ENCODE peak calls at places on chromosomes 5 and 9, in ten cellular contexts. One of them, this sample, is unnamed.

GRCh38 chr9:5336683-5337082 is 3.0 kb downstream of the RLN1 start:
- DNase-seq in ovary: no peak
- DNase-seq in GM23338: no peak
- DNase-seq in DND-41: peak; percentile 69
- DNase-seq in aorta: no peak
- DNase-seq in GM23248: no peak
- DNase-seq in gastrocnemius medialis: no peak
- DNase-seq in osteoblast: no peak
- DNase-seq in astrocyte: no peak
- DNase-seq in tibial artery: no peak
- DNase-seq in this sample: no peak

GRCh38 chr5:41636605-41637004 is 126.2 kb upstream of the PLCXD3 start:
- DNase-seq in aorta: no peak
- DNase-seq in GM23248: peak; percentile 47
- DNase-seq in ovary: no peak
- DNase-seq in astrocyte: no peak
- DNase-seq in osteoblast: no peak
- DNase-seq in gastrocnemius medialis: no peak
- DNase-seq in tibial artery: no peak
- DNase-seq in DND-41: peak; percentile 5
- DNase-seq in GM23338: peak; percentile 80
- DNase-seq in this sample: peak; percentile 11

GRCh38 chr5:178234121-178234752 is 1.6 kb upstream of the PHYKPL start:
- DNase-seq in GM23248: no peak
- DNase-seq in osteoblast: peak; percentile 58
- DNase-seq in ovary: no peak
- DNase-seq in aorta: no peak
- DNase-seq in tibial artery: no peak
- DNase-seq in astrocyte: no peak
- DNase-seq in gastrocnemius medialis: no peak
- DNase-seq in GM23338: no peak
- DNase-seq in DND-41: no peak
- DNase-seq in this sample: no peak

GRCh38 chr5:52007230-52007858 is 624.1 kb downstream of the ISL1 start:
- DNase-seq in aorta: no peak
- DNase-seq in gastrocnemius medialis: no peak
- DNase-seq in GM23338: peak; percentile 66
- DNase-seq in astrocyte: peak; percentile 3
- DNase-seq in ovary: no peak
- DNase-seq in osteoblast: no peak
- DNase-seq in GM23248: peak; percentile 63
- DNase-seq in tibial artery: no peak
- DNase-seq in DND-41: peak; percentile 22
- DNase-seq in this sample: peak; percentile 51

GRCh38 chr9:84670106-84670800 is 724 bp downstream of the NTRK2 start:
- DNase-seq in ovary: peak; percentile 57
- DNase-seq in gastrocnemius medialis: no peak
- DNase-seq in GM23338: peak; percentile 75
- DNase-seq in DND-41: no peak
- DNase-seq in astrocyte: peak; percentile 2
- DNase-seq in osteoblast: peak; percentile 66
- DNase-seq in aorta: peak; percentile 86
- DNase-seq in tibial artery: peak; percentile 37
- DNase-seq in GM23248: peak; percentile 24
- DNase-seq in this sample: no peak

GRCh38 chr5:168244838-168245555 is 46.4 kb upstream of the WWC1 start:
- DNase-seq in DND-41: no peak
- DNase-seq in aorta: no peak
- DNase-seq in gastrocnemius medialis: no peak
- DNase-seq in GM23338: no peak
- DNase-seq in ovary: no peak
- DNase-seq in GM23248: peak; percentile 73
- DNase-seq in osteoblast: peak; percentile 82
- DNase-seq in tibial artery: no peak
- DNase-seq in astrocyte: peak; percentile 22
- DNase-seq in this sample: no peak

GRCh38 chr9:74511333-74511732 is 14.2 kb downstream of the RORB start:
- DNase-seq in DND-41: no peak
- DNase-seq in astrocyte: no peak
- DNase-seq in ovary: no peak
- DNase-seq in GM23338: no peak
- DNase-seq in gastrocnemius medialis: no peak
- DNase-seq in tibial artery: no peak
- DNase-seq in aorta: no peak
- DNase-seq in osteoblast: no peak
- DNase-seq in GM23248: no peak
- DNase-seq in this sample: no peak

GRCh38 chr5:138177936-138178515 is 404 bp downstream of the BRD8 start:
- DNase-seq in GM23248: peak; percentile 68
- DNase-seq in aorta: no peak
- DNase-seq in DND-41: peak; percentile 48
- DNase-seq in osteoblast: no peak
- DNase-seq in GM23338: peak; percentile 65
- DNase-seq in tibial artery: no peak
- DNase-seq in ovary: no peak
- DNase-seq in astrocyte: no peak
- DNase-seq in gastrocnemius medialis: no peak
- DNase-seq in this sample: peak; percentile 29

GRCh38 chr5:145681686-145682085 is 153.5 kb downstream of the PRELID2 start:
- DNase-seq in gastrocnemius medialis: peak; percentile 30
- DNase-seq in astrocyte: peak; percentile 57
- DNase-seq in osteoblast: peak; percentile 69
- DNase-seq in tibial artery: peak; percentile 56
- DNase-seq in GM23338: peak; percentile 79
- DNase-seq in ovary: no peak
- DNase-seq in DND-41: peak; percentile 46
- DNase-seq in aorta: no peak
- DNase-seq in GM23248: peak; percentile 84
- DNase-seq in this sample: peak; percentile 85

GRCh38 chr9:133638076-133638475 is 1.9 kb downstream of the DBH start:
- DNase-seq in ovary: no peak
- DNase-seq in tibial artery: no peak
- DNase-seq in osteoblast: peak; percentile 61
- DNase-seq in DND-41: no peak
- DNase-seq in astrocyte: no peak
- DNase-seq in gastrocnemius medialis: no peak
- DNase-seq in aorta: no peak
- DNase-seq in GM23338: peak; percentile 35
- DNase-seq in GM23248: no peak
- DNase-seq in this sample: no peak

GRCh38 chr5:75547826-75548225 is 36.1 kb downstream of the POLK start:
- DNase-seq in astrocyte: no peak
- DNase-seq in DND-41: no peak
- DNase-seq in GM23248: no peak
- DNase-seq in ovary: no peak
- DNase-seq in osteoblast: no peak
- DNase-seq in aorta: no peak
- DNase-seq in gastrocnemius medialis: no peak
- DNase-seq in tibial artery: no peak
- DNase-seq in GM23338: no peak
- DNase-seq in this sample: no peak

GRCh38 chr9:130138791-130139190 is 33.4 kb upstream of the NCS1 start:
- DNase-seq in tibial artery: peak; percentile 79
- DNase-seq in gastrocnemius medialis: peak; percentile 57
- DNase-seq in GM23338: no peak
- DNase-seq in DND-41: no peak
- DNase-seq in aorta: no peak
- DNase-seq in astrocyte: peak; percentile 100
- DNase-seq in GM23248: peak; percentile 97
- DNase-seq in osteoblast: peak; percentile 92
- DNase-seq in ovary: peak; percentile 87
- DNase-seq in this sample: peak; percentile 84

GRCh38 chr5:174271316-174271715 is 225.8 kb downstream of the NSG2 start:
- DNase-seq in ovary: no peak
- DNase-seq in osteoblast: no peak
- DNase-seq in aorta: no peak
- DNase-seq in astrocyte: no peak
- DNase-seq in gastrocnemius medialis: no peak
- DNase-seq in tibial artery: no peak
- DNase-seq in DND-41: no peak
- DNase-seq in GM23338: no peak
- DNase-seq in GM23248: no peak
- DNase-seq in this sample: no peak

GRCh38 chr5:151115272-151115905 is 34.6 kb upstream of the TNIP1 start:
- DNase-seq in gastrocnemius medialis: peak; percentile 71
- DNase-seq in osteoblast: peak; percentile 85
- DNase-seq in DND-41: peak; percentile 71
- DNase-seq in GM23248: peak; percentile 75
- DNase-seq in astrocyte: peak; percentile 24
- DNase-seq in GM23338: peak; percentile 84
- DNase-seq in aorta: peak; percentile 92
- DNase-seq in ovary: peak; percentile 86
- DNase-seq in tibial artery: peak; percentile 79
- DNase-seq in this sample: peak; percentile 50

GRCh38 chr5:171549259-171549658 is 129.8 kb downstream of the FGF18 start:
- DNase-seq in aorta: no peak
- DNase-seq in astrocyte: no peak
- DNase-seq in osteoblast: no peak
- DNase-seq in ovary: no peak
- DNase-seq in tibial artery: no peak
- DNase-seq in gastrocnemius medialis: no peak
- DNase-seq in DND-41: no peak
- DNase-seq in GM23338: no peak
- DNase-seq in GM23248: no peak
- DNase-seq in this sample: no peak

DNA sequence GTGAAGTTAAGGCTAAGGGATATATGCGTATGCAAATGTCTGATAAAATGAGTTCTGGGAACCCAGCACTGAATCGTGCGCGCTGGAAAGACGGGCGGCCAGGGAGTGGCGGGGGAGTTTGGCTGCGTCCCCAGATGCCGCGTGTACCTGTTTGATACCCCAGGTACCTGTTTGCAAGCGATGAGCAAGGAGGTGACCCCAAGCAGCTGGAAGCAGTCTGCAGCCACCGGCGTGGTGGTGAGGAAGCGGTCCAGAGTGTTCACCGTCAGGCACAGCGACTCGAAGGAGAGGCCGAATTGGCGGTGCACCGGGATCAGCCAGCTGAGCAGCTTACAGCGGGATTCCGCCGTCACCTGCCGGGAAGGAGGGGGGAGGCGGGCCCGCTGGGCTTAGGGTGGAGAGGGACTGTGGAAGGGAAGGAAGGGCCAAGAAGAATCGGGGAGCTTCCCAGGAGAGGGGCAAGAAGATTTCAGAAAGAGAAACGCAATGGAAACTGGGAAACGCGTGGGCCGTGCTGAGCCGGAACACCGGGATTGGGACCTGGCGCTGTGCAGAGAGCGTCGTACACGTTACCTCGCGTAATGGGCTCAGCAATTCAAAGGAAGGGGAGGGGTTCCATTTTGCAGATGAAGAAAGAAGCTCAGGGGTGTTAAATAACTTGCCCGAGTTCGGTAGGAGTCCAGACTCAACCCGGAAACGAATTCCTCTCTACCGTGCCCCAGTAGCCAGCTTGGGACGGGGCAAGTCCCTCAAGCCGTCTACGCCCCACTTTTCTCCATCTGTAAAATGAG is 1.0 kb downstream of the CCNO start:
- DNase-seq in astrocyte: no peak
- DNase-seq in aorta: peak; percentile 75
- DNase-seq in osteoblast: peak; percentile 92
- DNase-seq in gastrocnemius medialis: no peak
- DNase-seq in GM23248: peak; percentile 59
- DNase-seq in ovary: peak; percentile 47
- DNase-seq in GM23338: peak; percentile 69
- DNase-seq in DND-41: no peak
- DNase-seq in tibial artery: no peak
- DNase-seq in this sample: peak; percentile 62
- H3K27me3 ChIP-seq in astrocyte: peaks cover 74% of the 10 kb centered on the region
- H3K27me3 ChIP-seq in aorta: no peaks in the 10 kb centered on the region
- H3K27me3 ChIP-seq in osteoblast: peaks cover 58% of the 10 kb centered on the region
- H3K27me3 ChIP-seq in gastrocnemius medialis: peaks cover 95% of the 10 kb centered on the region
- H3K27me3 ChIP-seq in GM23248: peaks cover 50% of the 10 kb centered on the region
- H3K27me3 ChIP-seq in ovary: no peaks in the 10 kb centered on the region
- H3K27me3 ChIP-seq in GM23338: peaks cover 100% of the 10 kb centered on the region
- H3K27me3 ChIP-seq in DND-41: peaks cover 53% of the 10 kb centered on the region
- H3K27me3 ChIP-seq in tibial artery: peaks cover 76% of the 10 kb centered on the region
- H3K27me3 ChIP-seq in this sample: no peaks in the 10 kb centered on the region

DNA sequence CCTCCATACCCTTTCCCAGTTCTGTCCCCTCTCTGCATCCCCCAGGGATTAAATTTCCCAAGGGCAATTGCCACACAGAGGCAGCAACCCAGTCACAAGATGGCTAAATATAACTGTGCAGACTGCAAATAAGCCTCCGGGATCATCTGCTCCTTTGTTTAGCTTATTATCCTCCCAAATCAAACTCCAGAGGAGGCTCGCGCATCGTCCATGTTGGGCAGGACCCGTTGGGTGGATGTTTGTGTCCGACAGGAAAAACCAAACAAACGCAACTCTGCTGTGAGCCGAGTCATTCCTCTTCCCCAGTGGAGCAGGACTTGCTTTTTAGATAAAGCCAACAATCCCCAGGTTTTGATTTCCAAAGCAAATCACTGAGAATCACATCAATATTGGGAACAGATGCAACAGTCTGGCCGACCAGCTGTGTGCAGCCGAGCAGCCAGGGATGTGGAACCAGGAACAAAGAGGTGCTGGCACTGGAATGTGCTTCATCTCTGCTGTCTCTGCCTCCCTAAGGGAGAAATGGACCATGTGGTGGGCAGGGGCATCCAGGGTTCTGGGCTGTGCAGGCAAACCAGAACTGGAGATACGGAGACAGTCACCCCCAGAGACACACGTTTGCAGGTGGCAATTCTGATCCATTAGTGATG is 89.8 kb downstream of the PTTG1 start:
- DNase-seq in tibial artery: no peak
- DNase-seq in DND-41: no peak
- DNase-seq in osteoblast: no peak
- DNase-seq in gastrocnemius medialis: no peak
- DNase-seq in GM23248: no peak
- DNase-seq in GM23338: no peak
- DNase-seq in ovary: no peak
- DNase-seq in aorta: no peak
- DNase-seq in astrocyte: no peak
- DNase-seq in this sample: no peak
- H3K27me3 ChIP-seq in tibial artery: peaks cover 19% of the 10 kb centered on the region
- H3K27me3 ChIP-seq in DND-41: no peaks in the 10 kb centered on the region
- H3K27me3 ChIP-seq in osteoblast: no peaks in the 10 kb centered on the region
- H3K27me3 ChIP-seq in gastrocnemius medialis: no peaks in the 10 kb centered on the region
- H3K27me3 ChIP-seq in GM23248: peaks cover 26% of the 10 kb centered on the region
- H3K27me3 ChIP-seq in GM23338: no peaks in the 10 kb centered on the region
- H3K27me3 ChIP-seq in ovary: no peaks in the 10 kb centered on the region
- H3K27me3 ChIP-seq in aorta: no peaks in the 10 kb centered on the region
- H3K27me3 ChIP-seq in astrocyte: no peaks in the 10 kb centered on the region
- H3K27me3 ChIP-seq in this sample: no peaks in the 10 kb centered on the region

GRCh38 chr5:180632768-180633167 is 16.6 kb downstream of the FLT4 start:
- DNase-seq in astrocyte: no peak
- DNase-seq in ovary: no peak
- DNase-seq in tibial artery: no peak
- DNase-seq in aorta: no peak
- DNase-seq in gastrocnemius medialis: no peak
- DNase-seq in GM23338: no peak
- DNase-seq in DND-41: no peak
- DNase-seq in osteoblast: no peak
- DNase-seq in GM23248: no peak
- DNase-seq in this sample: no peak
- H3K27me3 ChIP-seq in astrocyte: no peaks in the 10 kb centered on the region
- H3K27me3 ChIP-seq in ovary: no peaks in the 10 kb centered on the region
- H3K27me3 ChIP-seq in tibial artery: peaks cover 33% of the 10 kb centered on the region
- H3K27me3 ChIP-seq in aorta: no peaks in the 10 kb centered on the region
- H3K27me3 ChIP-seq in gastrocnemius medialis: no peaks in the 10 kb centered on the region
- H3K27me3 ChIP-seq in GM23338: no peaks in the 10 kb centered on the region
- H3K27me3 ChIP-seq in DND-41: no peaks in the 10 kb centered on the region
- H3K27me3 ChIP-seq in osteoblast: no peaks in the 10 kb centered on the region
- H3K27me3 ChIP-seq in GM23248: no peaks in the 10 kb centered on the region
- H3K27me3 ChIP-seq in this sample: no peaks in the 10 kb centered on the region

GRCh38 chr5:32709789-32710334 is 1.3 kb upstream of the NPR3 start:
- DNase-seq in GM23338: peak; percentile 91
- DNase-seq in DND-41: no peak
- DNase-seq in GM23248: peak; percentile 91
- DNase-seq in aorta: peak; percentile 92
- DNase-seq in osteoblast: peak; percentile 96
- DNase-seq in tibial artery: peak; percentile 59
- DNase-seq in ovary: peak; percentile 77
- DNase-seq in gastrocnemius medialis: no peak
- DNase-seq in astrocyte: peak; percentile 68
- DNase-seq in this sample: peak; percentile 64
- H3K27me3 ChIP-seq in GM23338: peaks cover 74% of the 10 kb centered on the region
- H3K27me3 ChIP-seq in DND-41: no peaks in the 10 kb centered on the region
- H3K27me3 ChIP-seq in GM23248: no peaks in the 10 kb centered on the region
- H3K27me3 ChIP-seq in aorta: no peaks in the 10 kb centered on the region
- H3K27me3 ChIP-seq in osteoblast: no peaks in the 10 kb centered on the region
- H3K27me3 ChIP-seq in tibial artery: no peaks in the 10 kb centered on the region
- H3K27me3 ChIP-seq in ovary: no peaks in the 10 kb centered on the region
- H3K27me3 ChIP-seq in gastrocnemius medialis: peaks cover 13% of the 10 kb centered on the region
- H3K27me3 ChIP-seq in astrocyte: no peaks in the 10 kb centered on the region
- H3K27me3 ChIP-seq in this sample: peaks cover 13% of the 10 kb centered on the region

This sample was measured in bronchial epithelial cell.